ENCODE peak calls at places on chromosomes 1 and 21, in nine cellular contexts. A is HCT116, R is body of pancreas, F is breast epithelium, U is lower leg skin, M is heart left ventricle, H is suprapubic skin, W is A549, X is vagina. B is an unnamed sample.

GRCh38 chr21:44024895-44025353 is 12.8 kb downstream of the TRAPPC10 start:
- DNase-seq in F (peak; percentile 24), W (no peak), R (peak; percentile 39), A (no peak), H (peak; percentile 76), M (peak; percentile 71), U (no peak), X (no peak), B (peak; percentile 55)

GRCh38 chr21:30882907-30883597 is 1.7 kb upstream of the KRTAP11-1 start:
- DNase-seq in R (no peak), H (no peak), U (no peak), A (no peak), X (no peak), M (no peak), F (no peak), W (no peak), B (no peak)

GRCh38 chr1:24765308-24765988 is 20.2 kb downstream of the CLIC4 start:
- DNase-seq in W (no peak), A (no peak), U (no peak), R (no peak), X (no peak), F (no peak), H (no peak), M (no peak), B (no peak)

GRCh38 chr1:155077346-155077745 is 1.3 kb upstream of the EFNA3 start:
- DNase-seq in H (no peak), X (no peak), M (no peak), F (no peak), A (no peak), R (no peak), W (no peak), U (no peak), B (no peak)

GRCh38 chr1:31036749-31037500 is 28.6 kb downstream of the PUM1 start:
- DNase-seq in A (no peak), W (no peak), R (no peak), F (no peak), H (no peak), M (no peak), X (no peak), U (no peak), B (no peak)

GRCh38 chr1:226651041-226651731 is 87.9 kb downstream of the ITPKB start:
- DNase-seq in W (no peak), R (no peak), M (no peak), A (no peak), F (no peak), U (no peak), X (no peak), H (no peak), B (no peak)

GRCh38 chr21:41133896-41134522 is 34.0 kb upstream of the BACE2 start:
- DNase-seq in F (no peak), R (no peak), H (no peak), A (peak; percentile 39), X (no peak), M (no peak), W (peak; percentile 41), U (no peak), B (no peak)

GRCh38 chr1:9201421-9202239 is 32.9 kb upstream of the H6PD start:
- DNase-seq in A (no peak), M (no peak), X (no peak), R (peak; percentile 28), W (no peak), H (no peak), U (no peak), F (no peak), B (no peak)

GRCh38 chr21:17519208-17519738 is 6.4 kb downstream of the CXADR start:
- DNase-seq in F (no peak), R (no peak), W (no peak), H (no peak), U (no peak), A (no peak), X (no peak), M (no peak), B (no peak)

GRCh38 chr1:114222920-114223319 is 69.3 kb upstream of the SYT6 start:
- DNase-seq in A (no peak), W (no peak), X (no peak), R (no peak), F (no peak), M (no peak), U (no peak), H (no peak), B (no peak)

GRCh38 chr1:170518965-170519364 is 13.0 kb upstream of the GORAB start:
- DNase-seq in A (no peak), U (no peak), X (no peak), R (no peak), W (no peak), H (no peak), M (no peak), F (no peak), B (no peak)

GRCh38 chr1:154993572-154994268 is at the start of gene LENEP:
- DNase-seq in H (no peak), A (no peak), R (no peak), X (no peak), M (no peak), W (no peak), F (no peak), U (no peak), B (no peak)

GRCh38 chr1:28115267-28115666 is 26.9 kb upstream of the EYA3 start:
- DNase-seq in H (no peak), R (no peak), M (no peak), W (no peak), X (no peak), U (no peak), A (no peak), F (no peak), B (no peak)

GRCh38 chr1:155125946-155126493 is 1.7 kb upstream of the EFNA1 start:
- DNase-seq in F (peak; percentile 65), X (no peak), W (no peak), A (no peak), R (peak; percentile 76), U (peak; percentile 92), H (peak; percentile 76), M (peak; percentile 54), B (peak; percentile 65)

GRCh38 chr21:35616090-35616489 is 444.2 kb downstream of the SETD4 start:
- DNase-seq in U (no peak), F (no peak), W (peak; percentile 10), A (peak; percentile 3), M (no peak), H (no peak), R (no peak), X (no peak), B (no peak)

GRCh38 chr21:43297989-43298388 is 128.9 kb downstream of the SIK1 start:
- DNase-seq in H (no peak), W (no peak), F (no peak), A (no peak), U (no peak), R (no peak), X (no peak), M (peak; percentile 17), B (no peak)

GRCh38 chr1:211811848-211812247 is 18.7 kb downstream of the LPGAT1 start:
- DNase-seq in U (no peak), R (no peak), A (no peak), H (no peak), M (no peak), F (no peak), W (no peak), X (no peak), B (no peak)

GRCh38 chr1:165633624-165634023 is 2.6 kb downstream of the MGST3 start:
- DNase-seq in F (no peak), M (no peak), R (no peak), A (no peak), W (no peak), X (no peak), H (no peak), U (no peak), B (no peak)

GRCh38 chr1:156601122-156601830 is at the start of gene GPATCH4:
- DNase-seq in W (peak; percentile 92), H (peak; percentile 90), R (peak; percentile 70), A (peak; percentile 81), F (peak; percentile 59), M (peak; percentile 80), U (peak; percentile 95), X (no peak), B (peak; percentile 84)

GRCh38 chr1:33576821-33577599 is 104.6 kb downstream of the ZSCAN20 start:
- DNase-seq in U (no peak), A (no peak), F (no peak), H (no peak), X (no peak), M (no peak), R (no peak), W (no peak), B (no peak)

GRCh38 chr1:86621286-86621685 is 74.4 kb downstream of the CLCA4 start:
- DNase-seq in H (no peak), M (no peak), X (no peak), F (no peak), W (no peak), A (no peak), R (no peak), U (no peak), B (no peak)
- TF ChIP-seq CTCF in H (no peak), M (no peak), X (no peak), F (no peak), W (no peak), A (no peak), R (no peak), U (no peak), B (no peak)

DNA sequence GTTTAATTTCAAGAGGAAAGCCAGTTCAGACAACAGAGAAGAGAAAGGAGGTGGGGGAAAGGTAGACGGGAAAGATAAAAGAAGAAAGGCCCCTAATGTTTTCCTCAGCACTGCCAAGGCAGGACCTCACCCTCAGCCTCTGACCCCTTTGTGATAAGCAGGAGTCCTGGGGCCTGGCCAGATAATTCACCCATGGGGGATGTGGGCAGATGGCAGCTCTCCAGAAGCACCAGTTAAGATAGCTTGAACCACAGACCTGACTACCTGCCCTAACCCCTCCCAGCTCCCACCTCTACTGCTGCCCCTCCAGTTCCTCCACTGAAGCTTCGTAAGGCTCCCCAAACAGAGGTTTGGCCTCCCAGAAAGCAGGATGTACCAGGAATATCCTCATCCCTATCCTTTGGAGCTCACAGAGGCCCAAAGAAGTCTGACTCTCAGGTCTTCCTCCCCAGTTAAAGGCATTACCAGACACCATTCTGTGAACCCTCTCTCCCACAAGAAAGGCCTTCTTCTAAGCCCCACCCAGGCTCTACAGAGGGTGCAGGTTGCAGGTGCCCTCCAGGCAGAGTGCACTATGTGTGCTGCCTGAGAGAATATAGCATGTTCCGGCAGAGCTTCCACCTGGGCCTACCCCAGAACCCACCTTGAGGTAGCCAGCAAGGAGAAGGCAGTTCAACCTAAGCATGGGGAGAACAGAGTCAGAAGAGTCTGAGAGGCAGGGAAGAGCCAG is 9.2 kb upstream of the SNAPIN start:
- DNase-seq in W (no peak), X (no peak), F (no peak), H (peak; percentile 51), U (no peak), M (no peak), A (no peak), R (peak; percentile 63), B (no peak)
- TF ChIP-seq POLR2A in W (no peak), X (no peak), F (no peak), H (no peak), U (no peak), M (no peak), A (no peak), R (no peak), B (no peak)

GRCh38 chr1:62476525-62477219 is 39.8 kb downstream of the USP1 start:
- DNase-seq in X (no peak), W (no peak), H (no peak), A (no peak), M (no peak), U (no peak), F (no peak), R (no peak), B (no peak)
- H3K4me3 ChIP-seq in X (no peak overlapping the region), W (no peak overlapping the region), H (no peak overlapping the region), A (no peak overlapping the region), M (no peak overlapping the region), U (no peak overlapping the region), F (no peak overlapping the region), R (no peak overlapping the region), B (no peak overlapping the region)

GRCh38 chr1:57422271-57423134 is 1.4 kb downstream of the DAB1 start:
- DNase-seq in U (no peak), F (no peak), X (no peak), W (no peak), M (peak; percentile 26), R (peak; percentile 8), A (no peak), H (peak; percentile 54), B (no peak)
- TF ChIP-seq CTCF in U (no peak), F (no peak), X (no peak), W (no peak), M (no peak), R (no peak), A (no peak), H (no peak), B (no peak)